ENCODE peak calls at places on chromosomes 1 and 21, in eight cellular contexts. One of them, this sample, is unnamed.

GRCh38 chr1:111351700-111352099 is 61.0 kb downstream of the CHIA start:
- DNase-seq in ELR: no peak
- DNase-seq in Calu3: no peak
- DNase-seq in T-cell: no peak
- DNase-seq in RCC 7860: no peak
- DNase-seq in A549: no peak
- DNase-seq in CD4-positive, alpha-beta memory T cell: no peak
- DNase-seq in GM10248: no peak
- DNase-seq in this sample: no peak

GRCh38 chr1:158931055-158931737 is at the start of gene PYHIN1:
- DNase-seq in ELR: no peak
- DNase-seq in Calu3: no peak
- DNase-seq in T-cell: no peak
- DNase-seq in RCC 7860: no peak
- DNase-seq in A549: no peak
- DNase-seq in CD4-positive, alpha-beta memory T cell: peak
- DNase-seq in GM10248: no peak
- DNase-seq in this sample: no peak

GRCh38 chr21:44694776-44695175 is 2.2 kb upstream of the KRTAP10-12 start:
- DNase-seq in ELR: no peak
- DNase-seq in Calu3: no peak
- DNase-seq in T-cell: no peak
- DNase-seq in RCC 7860: no peak
- DNase-seq in A549: no peak
- DNase-seq in CD4-positive, alpha-beta memory T cell: no peak
- DNase-seq in GM10248: no peak
- DNase-seq in this sample: no peak

GRCh38 chr1:51750218-51750617 is 128.3 kb downstream of the NRDC start:
- DNase-seq in ELR: peak
- DNase-seq in Calu3: no peak
- DNase-seq in T-cell: no peak
- DNase-seq in RCC 7860: no peak
- DNase-seq in A549: no peak
- DNase-seq in CD4-positive, alpha-beta memory T cell: no peak
- DNase-seq in GM10248: no peak
- DNase-seq in this sample: peak

GRCh38 chr1:225581193-225581592 is 71.7 kb downstream of the ENAH start:
- DNase-seq in ELR: no peak
- DNase-seq in Calu3: no peak
- DNase-seq in T-cell: no peak
- DNase-seq in RCC 7860: no peak
- DNase-seq in A549: no peak
- DNase-seq in CD4-positive, alpha-beta memory T cell: no peak
- DNase-seq in GM10248: no peak
- DNase-seq in this sample: no peak

GRCh38 chr1:185695299-185695698 is 38.9 kb upstream of the HMCN1 start:
- DNase-seq in ELR: peak
- DNase-seq in Calu3: no peak
- DNase-seq in T-cell: no peak
- DNase-seq in RCC 7860: no peak
- DNase-seq in A549: no peak
- DNase-seq in CD4-positive, alpha-beta memory T cell: no peak
- DNase-seq in GM10248: no peak
- DNase-seq in this sample: peak

GRCh38 chr1:29459551-29459945 is 223.2 kb downstream of the PTPRU start:
- DNase-seq in ELR: no peak
- DNase-seq in Calu3: no peak
- DNase-seq in T-cell: no peak
- DNase-seq in RCC 7860: no peak
- DNase-seq in A549: no peak
- DNase-seq in CD4-positive, alpha-beta memory T cell: no peak
- DNase-seq in GM10248: no peak
- DNase-seq in this sample: no peak

GRCh38 chr1:58815680-58816071 is 31.8 kb upstream of the JUN start:
- DNase-seq in ELR: peak
- DNase-seq in Calu3: peak
- DNase-seq in T-cell: no peak
- DNase-seq in RCC 7860: peak
- DNase-seq in A549: peak
- DNase-seq in CD4-positive, alpha-beta memory T cell: peak
- DNase-seq in GM10248: peak
- DNase-seq in this sample: peak

GRCh38 chr1:165903672-165904071 is 76.3 kb downstream of the UCK2 start:
- DNase-seq in ELR: peak
- DNase-seq in Calu3: peak
- DNase-seq in T-cell: no peak
- DNase-seq in RCC 7860: peak
- DNase-seq in A549: no peak
- DNase-seq in CD4-positive, alpha-beta memory T cell: no peak
- DNase-seq in GM10248: no peak
- DNase-seq in this sample: peak

GRCh38 chr1:181159451-181160151 is 71.1 kb downstream of the IER5 start:
- DNase-seq in ELR: peak
- DNase-seq in Calu3: peak
- DNase-seq in T-cell: peak
- DNase-seq in RCC 7860: peak
- DNase-seq in A549: no peak
- DNase-seq in CD4-positive, alpha-beta memory T cell: peak
- DNase-seq in GM10248: no peak
- DNase-seq in this sample: peak

GRCh38 chr1:103256490-103256889 is 148.2 kb upstream of the COL11A1 start:
- DNase-seq in ELR: peak
- DNase-seq in Calu3: no peak
- DNase-seq in T-cell: no peak
- DNase-seq in RCC 7860: no peak
- DNase-seq in A549: no peak
- DNase-seq in CD4-positive, alpha-beta memory T cell: no peak
- DNase-seq in GM10248: no peak
- DNase-seq in this sample: no peak

GRCh38 chr1:78520843-78521242 is 30.1 kb downstream of the PTGFR start:
- DNase-seq in ELR: no peak
- DNase-seq in Calu3: no peak
- DNase-seq in T-cell: no peak
- DNase-seq in RCC 7860: no peak
- DNase-seq in A549: no peak
- DNase-seq in CD4-positive, alpha-beta memory T cell: no peak
- DNase-seq in GM10248: no peak
- DNase-seq in this sample: no peak

GRCh38 chr1:40780678-40781613 is 2.6 kb upstream of the KCNQ4 start:
- DNase-seq in ELR: peak
- DNase-seq in Calu3: no peak
- DNase-seq in T-cell: no peak
- DNase-seq in RCC 7860: no peak
- DNase-seq in A549: no peak
- DNase-seq in CD4-positive, alpha-beta memory T cell: no peak
- DNase-seq in GM10248: no peak
- DNase-seq in this sample: no peak

GRCh38 chr1:52911541-52911940 is 10.0 kb downstream of the ECHDC2 start:
- DNase-seq in ELR: no peak
- DNase-seq in Calu3: no peak
- DNase-seq in T-cell: no peak
- DNase-seq in RCC 7860: no peak
- DNase-seq in A549: no peak
- DNase-seq in CD4-positive, alpha-beta memory T cell: no peak
- DNase-seq in GM10248: no peak
- DNase-seq in this sample: no peak

GRCh38 chr1:87330954-87331318 is 2.3 kb downstream of the LMO4 start:
- DNase-seq in ELR: no peak
- DNase-seq in Calu3: no peak
- DNase-seq in T-cell: no peak
- DNase-seq in RCC 7860: no peak
- DNase-seq in A549: no peak
- DNase-seq in CD4-positive, alpha-beta memory T cell: no peak
- DNase-seq in GM10248: peak
- DNase-seq in this sample: no peak

GRCh38 chr1:95021794-95022193 is 51.0 kb downstream of the ALG14 start:
- DNase-seq in ELR: no peak
- DNase-seq in Calu3: no peak
- DNase-seq in T-cell: no peak
- DNase-seq in RCC 7860: no peak
- DNase-seq in A549: no peak
- DNase-seq in CD4-positive, alpha-beta memory T cell: no peak
- DNase-seq in GM10248: no peak
- DNase-seq in this sample: peak

GRCh38 chr1:242025681-242026080 is 26.8 kb upstream of the MAP1LC3C start:
- DNase-seq in ELR: no peak
- DNase-seq in Calu3: no peak
- DNase-seq in T-cell: no peak
- DNase-seq in RCC 7860: no peak
- DNase-seq in A549: no peak
- DNase-seq in CD4-positive, alpha-beta memory T cell: no peak
- DNase-seq in GM10248: no peak
- DNase-seq in this sample: no peak

GRCh38 chr21:44089001-44089911 is 17.9 kb upstream of the PWP2 start:
- DNase-seq in ELR: no peak
- DNase-seq in Calu3: peak
- DNase-seq in T-cell: peak
- DNase-seq in RCC 7860: no peak
- DNase-seq in A549: no peak
- DNase-seq in CD4-positive, alpha-beta memory T cell: peak
- DNase-seq in GM10248: no peak
- DNase-seq in this sample: no peak

GRCh38 chr1:41486892-41487728 is 2.6 kb upstream of the EDN2 start:
- DNase-seq in ELR: no peak
- DNase-seq in Calu3: no peak
- DNase-seq in T-cell: no peak
- DNase-seq in RCC 7860: peak
- DNase-seq in A549: no peak
- DNase-seq in CD4-positive, alpha-beta memory T cell: no peak
- DNase-seq in GM10248: peak
- DNase-seq in this sample: no peak

GRCh38 chr1:15201849-15202551 is 45.0 kb upstream of the FHAD1 start:
- DNase-seq in ELR: no peak
- DNase-seq in Calu3: peak
- DNase-seq in T-cell: no peak
- DNase-seq in RCC 7860: peak
- DNase-seq in A549: peak
- DNase-seq in CD4-positive, alpha-beta memory T cell: no peak
- DNase-seq in GM10248: no peak
- DNase-seq in this sample: no peak

GRCh38 chr1:154416496-154417337 is 11.6 kb downstream of the IL6R start:
- DNase-seq in ELR: no peak
- DNase-seq in Calu3: no peak
- DNase-seq in T-cell: no peak
- DNase-seq in RCC 7860: no peak
- DNase-seq in A549: no peak
- DNase-seq in CD4-positive, alpha-beta memory T cell: no peak
- DNase-seq in GM10248: no peak
- DNase-seq in this sample: no peak

GRCh38 chr1:145985502-145986439 is 10.6 kb downstream of the TXNIP start:
- DNase-seq in ELR: peak
- DNase-seq in Calu3: no peak
- DNase-seq in T-cell: no peak
- DNase-seq in RCC 7860: no peak
- DNase-seq in A549: peak
- DNase-seq in CD4-positive, alpha-beta memory T cell: no peak
- DNase-seq in GM10248: no peak
- DNase-seq in this sample: peak

GRCh38 chr1:244447024-244447423 is 4.7 kb downstream of the ADSS2 start:
- DNase-seq in ELR: no peak
- DNase-seq in Calu3: no peak
- DNase-seq in T-cell: no peak
- DNase-seq in RCC 7860: no peak
- DNase-seq in A549: no peak
- DNase-seq in CD4-positive, alpha-beta memory T cell: no peak
- DNase-seq in GM10248: no peak
- DNase-seq in this sample: no peak

GRCh38 chr1:26021647-26022403 is at the start of gene EXTL1:
- DNase-seq in ELR: no peak
- DNase-seq in Calu3: no peak
- DNase-seq in T-cell: no peak
- DNase-seq in RCC 7860: no peak
- DNase-seq in A549: no peak
- DNase-seq in CD4-positive, alpha-beta memory T cell: no peak
- DNase-seq in GM10248: no peak
- DNase-seq in this sample: peak

GRCh38 chr1:107692580-107693345 is 272.2 kb downstream of the VAV3 start:
- DNase-seq in ELR: no peak
- DNase-seq in Calu3: no peak
- DNase-seq in T-cell: no peak
- DNase-seq in RCC 7860: no peak
- DNase-seq in A549: peak
- DNase-seq in CD4-positive, alpha-beta memory T cell: no peak
- DNase-seq in GM10248: no peak
- DNase-seq in this sample: no peak

GRCh38 chr1:119409731-119410130 is 5.2 kb upstream of the HSD3B2 start:
- DNase-seq in ELR: peak
- DNase-seq in Calu3: no peak
- DNase-seq in T-cell: no peak
- DNase-seq in RCC 7860: no peak
- DNase-seq in A549: no peak
- DNase-seq in CD4-positive, alpha-beta memory T cell: no peak
- DNase-seq in GM10248: no peak
- DNase-seq in this sample: no peak

GRCh38 chr1:10514490-10515235 is 39.9 kb downstream of the PEX14 start:
- DNase-seq in ELR: peak
- DNase-seq in Calu3: no peak
- DNase-seq in T-cell: no peak
- DNase-seq in RCC 7860: peak
- DNase-seq in A549: peak
- DNase-seq in CD4-positive, alpha-beta memory T cell: peak
- DNase-seq in GM10248: no peak
- DNase-seq in this sample: peak

This sample was measured in dermis blood vessel endothelial cell.